ENCODE peak calls at places on chromosomes 7 and 10, in four cellular contexts. M, Y, H and N are unnamed samples.
A peak's percentile ranks its signal among the peaks of the same experiment; 100 is the strongest.

GRCh38 chr7:41567350-41568114 is 135.4 kb downstream of the INHBA start:
- DNase-seq in M (no peak), Y (no peak), H (no peak), N (no peak)

GRCh38 chr10:88193018-88193417 is 329.6 kb downstream of the PTEN start:
- DNase-seq in M (no peak), Y (no peak), H (no peak), N (no peak)

GRCh38 chr7:32158751-32159360 is 88.6 kb upstream of the PDE1C start:
- DNase-seq in M (no peak), Y (no peak), H (no peak), N (no peak)

GRCh38 chr7:117229350-117229749 is 93.5 kb downstream of the WNT2 start:
- DNase-seq in M (no peak), Y (no peak), H (no peak), N (no peak)

GRCh38 chr7:117780832-117781231 is 92.4 kb downstream of the CTTNBP2 start:
- DNase-seq in M (no peak), Y (no peak), H (no peak), N (no peak)

GRCh38 chr10:86668297-86669165 is at the start of gene LDB3:
- DNase-seq in M (peak; percentile 33), Y (no peak), H (no peak), N (no peak)

GRCh38 chr10:48821692-48822091 is 117.9 kb downstream of the LRRC18 start:
- DNase-seq in M (no peak), Y (no peak), H (no peak), N (no peak)

GRCh38 chr7:155374276-155375252 is 76.9 kb downstream of the INSIG1 start:
- DNase-seq in M (no peak), Y (no peak), H (no peak), N (no peak)

GRCh38 chr7:142085428-142085827 is 26.1 kb upstream of the MGAM2 start:
- DNase-seq in M (no peak), Y (no peak), H (no peak), N (no peak)

GRCh38 chr10:122939819-122940543 is 14.0 kb downstream of the C10orf88 start:
- DNase-seq in M (no peak), Y (no peak), H (no peak), N (no peak)

GRCh38 chr7:40570218-40570617 is 435.4 kb downstream of the SUGCT start:
- DNase-seq in M (no peak), Y (no peak), H (peak; percentile 66), N (no peak)

GRCh38 chr10:124174673-124175645 is 81.6 kb upstream of the CHST15 start:
- DNase-seq in M (no peak), Y (no peak), H (no peak), N (no peak)

GRCh38 chr10:43395571-43396060 is 13.4 kb downstream of the HNRNPF start:
- DNase-seq in M (no peak), Y (no peak), H (no peak), N (peak; percentile 60)

GRCh38 chr10:61346946-61347345 is 106.2 kb downstream of the TMEM26 start:
- DNase-seq in M (no peak), Y (no peak), H (no peak), N (no peak)

GRCh38 chr10:33032354-33033254 is 74.6 kb upstream of the ITGB1 start:
- DNase-seq in M (no peak), Y (no peak), H (no peak), N (no peak)

GRCh38 chr10:84543077-84543476 is 214.7 kb downstream of the CCSER2 start:
- DNase-seq in M (no peak), Y (no peak), H (no peak), N (no peak)

GRCh38 chr7:84196007-84196551 is 1.5 kb upstream of the SEMA3A start:
- DNase-seq in M (no peak), Y (no peak), H (peak; percentile 20), N (no peak)
- H3K4me3 ChIP-seq in M (peak overlapping the region; percentile 47), Y (peak overlapping the region; percentile 21), H (no peak overlapping the region), N (no peak overlapping the region)

DNA sequence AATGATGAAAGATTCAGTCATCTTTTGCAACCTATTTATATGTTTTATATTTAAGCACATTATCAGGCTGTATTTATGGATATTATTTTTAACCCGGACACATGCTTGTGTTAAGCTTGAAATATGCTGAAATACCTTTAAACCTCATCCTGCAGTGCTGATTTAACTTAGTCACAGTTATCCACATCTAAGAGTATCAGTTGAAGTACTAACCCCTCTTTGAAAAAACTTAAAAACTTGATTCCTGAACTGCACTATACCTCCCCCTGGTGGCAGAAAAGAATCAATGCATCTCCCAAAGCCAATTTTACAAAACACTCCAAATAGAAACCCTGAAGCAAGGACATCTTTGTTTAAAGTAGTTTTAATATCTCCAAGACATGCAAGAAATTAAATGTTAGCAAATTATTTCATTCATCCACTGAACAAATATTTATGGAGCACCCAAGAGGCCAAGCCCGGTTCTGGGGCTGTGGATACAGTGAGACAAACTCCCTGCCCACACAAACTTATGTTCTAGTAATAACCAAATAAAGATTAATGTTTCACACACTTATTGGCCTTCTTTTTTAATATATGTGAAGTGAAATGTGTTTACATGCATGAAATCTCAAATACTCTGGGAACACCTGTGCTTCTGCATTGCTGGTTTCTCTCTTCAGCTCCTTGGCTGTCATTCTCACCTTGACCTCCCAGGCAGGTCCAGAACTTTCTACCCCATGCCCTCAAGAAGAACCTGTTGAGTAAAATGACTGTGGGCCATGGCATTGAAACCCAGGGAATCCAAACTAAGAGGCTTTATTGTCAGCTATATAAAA is 44.0 kb downstream of the SVIL start:
- DNase-seq in M (no peak), Y (no peak), H (no peak), N (no peak)
- H3K4me3 ChIP-seq in M (no peak overlapping the region), Y (no peak overlapping the region), H (no peak overlapping the region), N (no peak overlapping the region)

GRCh38 chr10:132453470-132453861 is 56.5 kb downstream of the PWWP2B start:
- DNase-seq in M (no peak), Y (no peak), H (no peak), N (no peak)
- H3K4me3 ChIP-seq in M (peak overlapping the region; percentile 31), Y (peak overlapping the region; percentile 24), H (no peak overlapping the region), N (no peak overlapping the region)

GRCh38 chr10:62639139-62639538 is 165.4 kb upstream of the ADO start:
- DNase-seq in M (no peak), Y (no peak), H (no peak), N (no peak)

GRCh38 chr10:62637249-62638061 is 167.1 kb upstream of the ADO start:
- DNase-seq in M (peak; percentile 33), Y (no peak), H (no peak), N (no peak)

GRCh38 chr10:62640386-62640785 is 164.1 kb upstream of the ADO start:
- DNase-seq in M (no peak), Y (no peak), H (no peak), N (no peak)

GRCh38 chr10:62636825-62637248 is 167.7 kb upstream of the ADO start:
- DNase-seq in M (no peak), Y (no peak), H (no peak), N (no peak)

DNA sequence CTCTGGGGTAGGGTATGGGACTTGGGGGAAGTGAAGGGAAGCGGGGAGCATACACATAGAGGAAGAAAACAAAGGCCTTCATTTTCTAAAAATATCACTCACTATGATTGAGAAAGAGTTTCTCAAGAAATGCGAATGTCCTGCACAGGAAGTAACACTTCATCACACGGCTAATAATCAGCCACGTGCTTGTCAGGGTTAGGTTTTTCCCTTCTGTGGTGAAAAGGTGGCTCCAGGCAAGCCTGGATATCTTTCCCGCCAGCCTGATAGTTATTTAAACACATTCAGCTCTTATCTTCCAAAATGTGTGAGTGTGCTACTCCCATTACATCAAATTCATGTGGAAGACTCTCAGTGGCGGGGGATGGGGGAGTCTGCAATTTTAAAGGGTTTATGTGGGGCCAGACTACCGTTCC is 166.4 kb upstream of the ADO start:
- DNase-seq in M (no peak), Y (peak; percentile 24), H (no peak), N (peak; percentile 30)
- H3K4me3 ChIP-seq in M (no peak overlapping the region), Y (no peak overlapping the region), H (no peak overlapping the region), N (no peak overlapping the region)

GRCh38 chr10:3425713-3426112 is 253.1 kb upstream of the PITRM1 start:
- DNase-seq in M (no peak), Y (no peak), H (no peak), N (no peak)

GRCh38 chr10:3425261-3425660 is 252.7 kb upstream of the PITRM1 start:
- DNase-seq in M (no peak), Y (no peak), H (no peak), N (no peak)

GRCh38 chr10:3422282-3422681 is 249.7 kb upstream of the PITRM1 start:
- DNase-seq in M (no peak), Y (no peak), H (no peak), N (no peak)

GRCh38 chr10:3423411-3423810 is 250.8 kb upstream of the PITRM1 start:
- DNase-seq in M (no peak), Y (no peak), H (no peak), N (no peak)

DNA sequence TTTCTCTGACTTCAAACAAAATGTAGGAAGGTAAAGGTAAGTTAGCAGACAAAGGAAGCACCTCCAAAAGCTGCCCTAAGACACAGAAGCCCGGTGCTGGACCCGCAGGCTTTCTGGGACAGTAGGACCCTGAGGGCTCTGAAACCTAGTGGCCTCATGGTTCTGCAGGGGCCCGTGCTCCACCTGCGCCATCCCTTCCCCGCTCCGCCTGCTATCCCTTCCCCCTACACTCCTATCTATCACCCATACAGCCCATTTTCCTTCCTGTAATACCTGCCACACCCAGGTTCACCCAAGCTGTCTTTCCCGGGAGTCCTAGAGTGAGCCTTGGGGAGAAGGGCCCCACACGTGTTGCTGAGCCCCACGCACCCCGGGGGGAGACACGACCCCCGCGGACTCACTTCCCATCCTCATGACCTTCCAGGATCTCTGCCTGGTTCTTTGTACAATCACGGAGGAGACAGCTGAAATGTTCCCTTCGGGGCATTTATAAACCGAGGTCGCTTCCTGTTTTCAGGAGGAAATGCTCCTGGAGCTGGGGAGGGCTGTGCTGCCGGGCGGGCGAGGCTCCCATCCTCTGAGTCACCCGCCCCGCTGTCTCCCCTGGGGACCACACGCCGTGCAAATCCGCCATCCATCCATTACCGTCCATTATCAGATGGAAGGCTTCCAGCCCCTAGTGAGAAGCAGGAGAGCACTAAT is 251.7 kb upstream of the PITRM1 start:
- DNase-seq in M (no peak), Y (no peak), H (no peak), N (no peak)
- H3K4me3 ChIP-seq in M (no peak overlapping the region), Y (no peak overlapping the region), H (no peak overlapping the region), N (no peak overlapping the region)

DNA sequence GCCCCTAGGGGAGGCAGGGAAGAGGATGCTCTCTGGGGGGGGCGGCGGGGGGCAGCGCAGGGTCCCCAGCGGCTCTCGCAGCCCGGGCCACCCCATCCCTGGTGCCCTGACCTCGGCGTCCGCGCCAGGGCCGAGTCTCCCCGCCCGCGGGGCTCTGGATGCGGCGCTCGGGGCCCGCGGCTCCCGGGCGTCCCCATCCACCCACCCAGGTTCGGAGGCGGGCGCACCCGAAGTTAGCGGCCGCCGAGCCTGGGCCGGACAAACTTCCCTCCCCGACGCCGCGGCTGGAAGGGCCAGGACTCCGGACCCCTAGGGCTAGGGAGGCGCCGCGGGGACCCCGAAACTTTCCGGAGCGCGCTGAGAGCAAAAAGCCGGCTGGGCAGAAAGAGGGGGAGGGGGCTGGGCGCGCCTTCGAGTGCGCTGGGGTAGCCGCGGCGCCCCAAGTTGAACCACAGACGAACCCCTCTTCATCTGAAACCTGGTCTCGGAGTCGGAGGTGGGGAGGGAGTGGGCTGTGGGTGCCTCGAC is 3.8 kb upstream of the ELFN1 start:
- DNase-seq in M (no peak), Y (no peak), H (no peak), N (peak; percentile 18)
- H3K4me3 ChIP-seq in M (peak overlapping the region; percentile 58), Y (peak overlapping the region; percentile 29), H (peak overlapping the region; percentile 36), N (no peak overlapping the region)

DNA sequence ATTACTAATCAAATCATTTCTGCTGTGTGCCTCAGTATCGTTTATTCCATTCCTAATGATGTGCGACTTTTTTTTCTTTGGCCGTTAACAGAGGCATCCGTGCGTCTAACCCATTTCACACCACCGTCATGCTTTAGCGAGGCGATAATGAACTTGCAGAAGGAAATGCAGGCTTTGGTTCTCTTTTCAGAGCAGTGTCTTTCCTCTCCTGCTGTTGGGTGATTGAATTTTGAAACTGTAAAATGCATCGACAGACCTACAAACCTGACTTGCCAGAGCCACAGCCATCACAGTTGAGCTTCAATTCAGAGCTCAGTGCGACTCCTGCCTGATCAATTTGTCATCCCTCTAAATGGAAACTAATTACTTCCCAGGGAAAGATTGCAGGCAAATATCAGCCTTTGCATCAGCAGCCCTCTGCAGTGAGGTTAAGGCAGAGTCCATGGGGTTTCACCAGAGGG is 486.0 kb upstream of the GALNT17 start:
- DNase-seq in M (no peak), Y (no peak), H (no peak), N (no peak)
- H3K4me3 ChIP-seq in M (no peak overlapping the region), Y (no peak overlapping the region), H (no peak overlapping the region), N (no peak overlapping the region)